ENCODE peak calls at places on chromosomes 6 and 20, in six cellular contexts. E is kidney epithelial cell, K is fibroblast of pulmonary artery, W is stomach, H is cardiac fibroblast, L is Panc1. C is an unnamed sample.

GRCh38 chr6:139748353-139749146 is 374.1 kb upstream of the CITED2 start:
- DNase-seq in H (peak), K (peak), E (no peak), L (no peak), W (no peak), C (no peak)

GRCh38 chr6:44452725-44453124 is 65.2 kb downstream of the CDC5L start:
- DNase-seq in K (peak), H (peak), W (no peak), L (no peak), E (peak), C (peak)

GRCh38 chr6:110748458-110748857 is 66.8 kb downstream of the CDK19 start:
- DNase-seq in E (no peak), H (no peak), K (no peak), W (no peak), L (no peak), C (peak)

GRCh38 chr20:346640-347316 is at the start of gene NRSN2:
- DNase-seq in E (no peak), K (peak), L (no peak), H (peak), W (peak), C (peak)

GRCh38 chr6:158142789-158143188 is 25.3 kb downstream of the SERAC1 start:
- DNase-seq in L (peak), W (peak), H (peak), E (no peak), K (peak), C (peak)

GRCh38 chr6:84547341-84547794 is 217.0 kb downstream of the TBX18 start:
- DNase-seq in K (no peak), L (no peak), E (no peak), H (no peak), W (no peak), C (no peak)

GRCh38 chr6:31689249-31690110 is 8.6 kb upstream of the LY6G5C start:
- DNase-seq in E (no peak), K (no peak), W (no peak), H (no peak), L (no peak), C (no peak)

GRCh38 chr6:34877869-34878485 is 9.9 kb downstream of the TAF11 start:
- DNase-seq in L (no peak), W (no peak), H (no peak), K (no peak), E (no peak), C (no peak)

GRCh38 chr6:3296537-3297453 is 38.0 kb downstream of the PSMG4 start:
- DNase-seq in H (no peak), L (peak), E (no peak), K (no peak), W (no peak), C (peak)

GRCh38 chr6:3531481-3531880 is 74.6 kb upstream of the SLC22A23 start:
- DNase-seq in L (no peak), H (no peak), E (no peak), K (no peak), W (no peak), C (no peak)

GRCh38 chr6:1424306-1424927 is 35.0 kb downstream of the FOXF2 start:
- DNase-seq in K (peak), W (peak), H (peak), E (no peak), L (peak), C (peak)

GRCh38 chr6:137155830-137156229 is 17.6 kb downstream of the IL22RA2 start:
- DNase-seq in L (no peak), H (peak), K (peak), E (no peak), W (no peak), C (peak)

GRCh38 chr20:44780226-44780625 is 30.1 kb downstream of the RIMS4 start:
- DNase-seq in W (no peak), E (peak), H (peak), K (peak), L (no peak), C (peak)

GRCh38 chr6:39540454-39540853 is 184.8 kb downstream of the KIF6 start:
- DNase-seq in W (no peak), L (no peak), E (no peak), K (no peak), H (no peak), C (no peak)

GRCh38 chr20:38673731-38674177 is 50.5 kb upstream of the SLC32A1 start:
- DNase-seq in H (peak), K (no peak), W (no peak), E (no peak), L (no peak), C (peak)

GRCh38 chr6:46419576-46420002 is 71.7 kb downstream of the RCAN2 start:
- DNase-seq in W (peak), H (peak), K (peak), L (peak), E (peak), C (peak)

GRCh38 chr6:63391203-63391970 is 71.6 kb upstream of the LGSN start:
- DNase-seq in K (no peak), L (no peak), H (no peak), W (no peak), E (no peak), C (no peak)

GRCh38 chr20:5080384-5080877 is 39.3 kb downstream of the PCNA start:
- DNase-seq in W (peak), H (peak), L (no peak), K (peak), E (no peak), C (peak)

GRCh38 chr6:127207591-127208120 is 59.0 kb upstream of the RNF146 start:
- DNase-seq in L (no peak), W (no peak), K (peak), H (peak), E (no peak), C (peak)

GRCh38 chr6:111657146-111657545 is 51.5 kb upstream of the TRAF3IP2 start:
- DNase-seq in K (peak), H (peak), L (no peak), W (no peak), E (peak), C (peak)

GRCh38 chr6:85015396-85015990 is 251.1 kb upstream of the TBX18 start:
- DNase-seq in L (peak), W (peak), H (peak), E (peak), K (peak), C (peak)

GRCh38 chr6:52049252-52050050 is 38.0 kb downstream of the PKHD1 start:
- DNase-seq in E (no peak), K (peak), W (no peak), L (peak), H (peak), C (peak)

GRCh38 chr6:169792306-169793015 is 41.0 kb downstream of the ERMARD start:
- DNase-seq in K (no peak), E (no peak), H (no peak), L (no peak), W (no peak), C (no peak)

GRCh38 chr6:163554663-163555062 is 140.1 kb downstream of the QKI start:
- DNase-seq in W (peak), L (no peak), E (no peak), H (peak), K (peak), C (peak)

GRCh38 chr6:14655990-14656640 is 538.5 kb downstream of the CD83 start:
- DNase-seq in K (no peak), W (no peak), E (no peak), L (no peak), H (no peak), C (no peak)

GRCh38 chr6:33207569-33208088 is 671 bp upstream of the RING1 start:
- DNase-seq in K (peak), H (peak), L (no peak), W (peak), E (no peak), C (peak)

GRCh38 chr20:2585811-2586210 is 49.4 kb downstream of the TMC2 start:
- DNase-seq in W (no peak), K (peak), H (peak), L (no peak), E (peak), C (peak)

GRCh38 chr6:114052141-114052540 is 81.2 kb upstream of the HDAC2 start:
- DNase-seq in H (no peak), L (no peak), W (no peak), K (no peak), E (no peak), C (no peak)

GRCh38 chr6:139531148-139531547 is 156.7 kb upstream of the CITED2 start:
- DNase-seq in L (no peak), H (no peak), K (no peak), W (no peak), E (no peak), C (peak)

GRCh38 chr6:151092561-151092960 is 147.2 kb upstream of the AKAP12 start:
- DNase-seq in K (no peak), H (no peak), W (no peak), L (no peak), E (no peak), C (no peak)

GRCh38 chr6:43509984-43510826 is at the start of gene LRRC73:
- DNase-seq in L (no peak), H (peak), W (peak), K (peak), E (no peak), C (peak)

DNA sequence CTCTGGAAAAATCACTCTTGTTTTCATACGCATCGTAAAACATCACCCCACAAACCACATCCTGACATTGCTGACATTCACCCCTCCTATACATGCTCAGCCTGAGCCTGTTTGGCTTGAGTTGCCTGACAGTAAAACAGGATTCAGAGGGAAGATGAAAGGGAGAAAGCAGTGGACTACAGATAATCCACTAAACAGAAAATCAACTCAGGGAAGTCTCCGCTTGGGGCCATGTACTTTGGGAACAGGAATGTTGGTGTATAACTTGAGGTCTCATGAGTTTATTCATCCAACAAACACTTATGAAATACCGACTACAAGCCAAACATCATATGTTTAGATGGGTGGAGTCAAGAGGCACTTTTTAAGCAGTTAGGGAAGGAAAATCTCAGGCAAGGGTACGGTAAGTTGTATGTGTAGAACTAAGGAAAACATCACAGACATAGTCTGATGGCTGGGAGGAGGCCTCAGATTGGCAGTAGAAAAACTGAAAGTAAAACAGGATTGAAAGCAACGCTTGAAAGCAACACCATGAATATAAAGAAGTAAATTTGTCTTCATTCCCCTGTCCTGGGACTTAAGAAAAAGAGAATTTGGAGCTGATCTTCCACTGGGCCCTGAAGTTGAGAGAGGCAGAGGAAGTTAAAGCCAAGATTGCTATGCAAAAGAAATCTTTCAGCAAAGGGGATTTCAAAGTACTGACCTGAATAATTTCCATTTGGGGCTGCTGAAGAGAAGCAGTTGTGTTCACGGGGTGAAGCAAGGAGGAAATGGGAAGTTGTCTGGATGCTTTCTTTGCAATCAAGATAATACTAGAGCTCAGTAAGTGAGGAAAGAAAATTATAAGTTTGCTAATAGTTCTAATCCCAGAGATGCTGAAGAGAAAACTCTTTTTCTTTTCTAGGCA is 28.8 kb downstream of the PDE7B start:
- DNase-seq in K (peak), E (peak), W (no peak), H (peak), L (no peak), C (peak)
- H3K4me3 ChIP-seq in K (peak), E (no peak), W (no peak), H (no peak), L (no peak), C (peak)

DNA sequence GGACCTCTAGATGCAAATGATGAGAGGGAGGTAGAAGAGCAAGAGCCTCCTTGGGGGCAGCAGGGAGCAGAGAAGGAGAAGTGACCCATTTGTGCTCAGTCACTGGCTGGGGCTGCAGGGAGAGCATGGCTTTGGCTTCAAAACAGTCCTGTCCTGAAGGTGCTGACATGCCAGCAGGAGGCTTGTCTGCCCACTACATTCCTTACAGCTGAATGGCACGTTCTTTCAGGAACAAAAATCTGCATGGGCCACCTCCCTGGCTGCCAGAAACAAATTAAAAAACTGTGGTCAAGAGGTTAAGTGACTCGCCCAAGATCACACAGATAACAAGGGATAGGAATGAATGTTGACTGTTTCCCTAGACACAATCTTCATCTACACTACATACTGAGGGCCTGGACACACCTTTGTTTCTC is 188.8 kb downstream of the HIVEP2 start:
- DNase-seq in W (no peak), K (peak), L (no peak), E (peak), H (peak), C (peak)
- TF ChIP-seq CTCF in W (no peak), K (no peak), L (no peak), E (peak), H (peak), C (no peak)

GRCh38 chr6:138500045-138500665 is 861 bp upstream of the NHSL1 start:
- DNase-seq in H (no peak), K (no peak), E (no peak), L (no peak), W (no peak), C (no peak)
- H3K4me3 ChIP-seq in H (no peak), K (no peak), E (peak), L (no peak), W (no peak), C (no peak)

GRCh38 chr20:8400461-8400860 is 268.4 kb downstream of the PLCB1 start:
- DNase-seq in E (no peak), K (no peak), L (no peak), H (no peak), W (no peak), C (no peak)

GRCh38 chr20:8394308-8394945 is 262.4 kb downstream of the PLCB1 start:
- DNase-seq in W (no peak), E (no peak), K (peak), L (no peak), H (peak), C (peak)

GRCh38 chr20:8399963-8400362 is 267.9 kb downstream of the PLCB1 start:
- DNase-seq in W (no peak), K (no peak), H (no peak), E (no peak), L (no peak), C (no peak)

GRCh38 chr20:8401491-8401890 is 269.4 kb downstream of the PLCB1 start:
- DNase-seq in E (no peak), L (no peak), K (no peak), W (no peak), H (peak), C (peak)

GRCh38 chr20:8398289-8399051 is 266.4 kb downstream of the PLCB1 start:
- DNase-seq in L (no peak), H (no peak), W (no peak), E (no peak), K (no peak), C (no peak)
- TF ChIP-seq CTCF in L (no peak), H (peak), W (no peak), E (no peak), K (no peak), C (peak)

GRCh38 chr20:58090181-58090580 is 138.3 kb downstream of the ANKRD60 start:
- DNase-seq in L (no peak), W (no peak), K (no peak), H (no peak), E (no peak), C (no peak)
- H3K4me3 ChIP-seq in L (no peak), W (no peak), K (no peak), H (no peak), E (no peak), C (no peak)

DNA sequence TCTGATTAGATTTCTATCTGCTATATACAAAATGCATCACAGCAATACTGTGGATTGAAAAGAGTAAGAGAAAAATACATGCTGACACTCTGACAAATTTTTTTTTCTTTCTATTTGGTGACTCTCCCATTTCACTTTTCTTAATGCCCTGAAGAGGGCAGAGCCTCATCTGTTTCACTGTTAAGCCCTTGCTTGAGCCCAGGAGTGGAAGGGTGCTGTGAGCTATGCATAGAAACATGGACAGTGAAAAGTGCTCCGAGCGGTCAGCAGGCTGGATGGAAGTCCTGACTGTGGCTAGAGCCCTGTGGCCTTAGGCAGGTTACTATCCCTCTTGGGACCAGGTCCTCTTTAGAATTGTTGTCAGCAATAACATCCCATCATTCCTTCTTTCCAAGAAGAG is 17.4 kb upstream of the CSE1L start:
- DNase-seq in K (peak), H (peak), L (no peak), E (no peak), W (no peak), C (peak)
- TF ChIP-seq CTCF in K (peak), H (peak), L (peak), E (peak), W (no peak), C (peak)

GRCh38 chr20:33337119-33337518 is 54.1 kb downstream of the BPIFB1 start:
- DNase-seq in L (no peak), K (no peak), E (no peak), H (no peak), W (no peak), C (peak)

GRCh38 chr20:33337531-33338165 is 54.6 kb downstream of the BPIFB1 start:
- DNase-seq in K (no peak), E (no peak), L (no peak), W (no peak), H (no peak), C (no peak)

GRCh38 chr20:33336375-33336774 is 53.4 kb downstream of the BPIFB1 start:
- DNase-seq in K (no peak), L (no peak), E (no peak), W (no peak), H (no peak), C (no peak)

GRCh38 chr20:33339515-33340058 is 56.6 kb downstream of the BPIFB1 start:
- DNase-seq in K (no peak), H (no peak), E (no peak), L (no peak), W (no peak), C (no peak)

GRCh38 chr20:33338465-33339258 is 55.6 kb downstream of the BPIFB1 start:
- DNase-seq in W (no peak), K (no peak), E (no peak), L (no peak), H (no peak), C (no peak)
- H3K4me3 ChIP-seq in W (no peak), K (no peak), E (no peak), L (no peak), H (no peak), C (no peak)